ENCODE peak calls at places on chromosomes 2 and 18, in five cellular contexts. One of them, this sample, is unnamed.

GRCh38 chr2:65070172-65070830 is 14.1 kb downstream of the CEP68 start:
- DNase-seq in body of pancreas: no peak
- DNase-seq in EH: peak
- DNase-seq in midbrain: no peak
- DNase-seq in effector CD4-positive, alpha-beta T cell: no peak
- DNase-seq in this sample: no peak

GRCh38 chr18:45962866-45963265 is 4.3 kb downstream of the EPG5 start:
- DNase-seq in body of pancreas: no peak
- DNase-seq in EH: peak
- DNase-seq in midbrain: no peak
- DNase-seq in effector CD4-positive, alpha-beta T cell: no peak
- DNase-seq in this sample: no peak

GRCh38 chr2:11305958-11306357 is 38.5 kb downstream of the ROCK2 start:
- DNase-seq in body of pancreas: no peak
- DNase-seq in EH: peak
- DNase-seq in midbrain: no peak
- DNase-seq in effector CD4-positive, alpha-beta T cell: no peak
- DNase-seq in this sample: no peak

GRCh38 chr2:239192456-239192855 is 208.4 kb downstream of the HDAC4 start:
- DNase-seq in body of pancreas: peak
- DNase-seq in EH: no peak
- DNase-seq in midbrain: no peak
- DNase-seq in effector CD4-positive, alpha-beta T cell: no peak
- DNase-seq in this sample: no peak

GRCh38 chr2:2587364-2587763 is 256.3 kb upstream of the MYT1L start:
- DNase-seq in body of pancreas: no peak
- DNase-seq in EH: no peak
- DNase-seq in midbrain: no peak
- DNase-seq in effector CD4-positive, alpha-beta T cell: no peak
- DNase-seq in this sample: no peak

GRCh38 chr2:73089270-73090030 is 17.9 kb upstream of the SFXN5 start:
- DNase-seq in body of pancreas: peak
- DNase-seq in EH: peak
- DNase-seq in midbrain: no peak
- DNase-seq in effector CD4-positive, alpha-beta T cell: no peak
- DNase-seq in this sample: no peak

GRCh38 chr2:8550932-8551621 is 130.8 kb upstream of the ID2 start:
- DNase-seq in body of pancreas: no peak
- DNase-seq in EH: no peak
- DNase-seq in midbrain: no peak
- DNase-seq in effector CD4-positive, alpha-beta T cell: no peak
- DNase-seq in this sample: no peak

GRCh38 chr2:48315847-48316194 is 214.1 kb upstream of the STON1 start:
- DNase-seq in body of pancreas: no peak
- DNase-seq in EH: peak
- DNase-seq in midbrain: peak
- DNase-seq in effector CD4-positive, alpha-beta T cell: peak
- DNase-seq in this sample: peak

GRCh38 chr18:56257215-56257614 is 381.2 kb downstream of the TXNL1 start:
- DNase-seq in body of pancreas: no peak
- DNase-seq in EH: peak
- DNase-seq in midbrain: no peak
- DNase-seq in effector CD4-positive, alpha-beta T cell: no peak
- DNase-seq in this sample: no peak

GRCh38 chr2:15471606-15472005 is 89.5 kb downstream of the NBAS start:
- DNase-seq in body of pancreas: no peak
- DNase-seq in EH: no peak
- DNase-seq in midbrain: no peak
- DNase-seq in effector CD4-positive, alpha-beta T cell: no peak
- DNase-seq in this sample: peak

GRCh38 chr2:58039170-58039611 is 7.4 kb upstream of the VRK2 start:
- DNase-seq in body of pancreas: no peak
- DNase-seq in EH: peak
- DNase-seq in midbrain: no peak
- DNase-seq in effector CD4-positive, alpha-beta T cell: no peak
- DNase-seq in this sample: no peak

GRCh38 chr18:21686282-21687105 is 18.1 kb downstream of the ABHD3 start:
- DNase-seq in body of pancreas: no peak
- DNase-seq in EH: peak
- DNase-seq in midbrain: no peak
- DNase-seq in effector CD4-positive, alpha-beta T cell: no peak
- DNase-seq in this sample: no peak

GRCh38 chr2:194020155-194020554 is 1636.9 kb upstream of the SLC39A10 start:
- DNase-seq in body of pancreas: no peak
- DNase-seq in EH: no peak
- DNase-seq in midbrain: no peak
- DNase-seq in effector CD4-positive, alpha-beta T cell: no peak
- DNase-seq in this sample: no peak

GRCh38 chr2:106885326-106885725 is 641 bp downstream of the ST6GAL2 start:
- DNase-seq in body of pancreas: no peak
- DNase-seq in EH: no peak
- DNase-seq in midbrain: peak
- DNase-seq in effector CD4-positive, alpha-beta T cell: no peak
- DNase-seq in this sample: peak

GRCh38 chr2:96538487-96539214 is 2.1 kb downstream of the ARID5A start:
- DNase-seq in body of pancreas: peak
- DNase-seq in EH: no peak
- DNase-seq in midbrain: peak
- DNase-seq in effector CD4-positive, alpha-beta T cell: peak
- DNase-seq in this sample: no peak

GRCh38 chr2:239000500-239001073 is 152.7 kb downstream of the TWIST2 start:
- DNase-seq in body of pancreas: no peak
- DNase-seq in EH: no peak
- DNase-seq in midbrain: no peak
- DNase-seq in effector CD4-positive, alpha-beta T cell: no peak
- DNase-seq in this sample: no peak

GRCh38 chr2:9206991-9207640 is 504 bp downstream of the ASAP2 start:
- DNase-seq in body of pancreas: peak
- DNase-seq in EH: peak
- DNase-seq in midbrain: peak
- DNase-seq in effector CD4-positive, alpha-beta T cell: no peak
- DNase-seq in this sample: peak

GRCh38 chr18:46418657-46419260 is 238.3 kb downstream of the LOXHD1 start:
- DNase-seq in body of pancreas: no peak
- DNase-seq in EH: no peak
- DNase-seq in midbrain: no peak
- DNase-seq in effector CD4-positive, alpha-beta T cell: no peak
- DNase-seq in this sample: no peak

GRCh38 chr2:60555066-60555793 is 1.8 kb upstream of the BCL11A start:
- DNase-seq in body of pancreas: peak
- DNase-seq in EH: peak
- DNase-seq in midbrain: no peak
- DNase-seq in effector CD4-positive, alpha-beta T cell: peak
- DNase-seq in this sample: peak

GRCh38 chr2:235964787-235965390 is 203.3 kb downstream of the GBX2 start:
- DNase-seq in body of pancreas: no peak
- DNase-seq in EH: no peak
- DNase-seq in midbrain: no peak
- DNase-seq in effector CD4-positive, alpha-beta T cell: no peak
- DNase-seq in this sample: no peak

GRCh38 chr18:35756506-35757117 is 175.1 kb downstream of the GALNT1 start:
- DNase-seq in body of pancreas: peak
- DNase-seq in EH: peak
- DNase-seq in midbrain: peak
- DNase-seq in effector CD4-positive, alpha-beta T cell: peak
- DNase-seq in this sample: peak

This sample was measured in NCI-H2171 treated with DMSO at 0.1 percent for 48 hours.